ENCODE peak calls at places on chromosome 6, in four cellular contexts. F is endodermal cell, N is BE2C, R is sigmoid colon. U is an unnamed sample.

GRCh38 chr6:26020291-26020982 is 57.8 kb downstream of the TRIM38 start:
- DNase-seq in N (peak; percentile 77), F (peak; percentile 87), R (peak; percentile 94), U (peak; percentile 85)

GRCh38 chr6:116101298-116101718 is 655 bp downstream of the NT5DC1 start:
- DNase-seq in F (no peak), R (no peak), N (no peak), U (no peak)

GRCh38 chr6:24861934-24862333 is 63.2 kb upstream of the ARMH2 start:
- DNase-seq in N (no peak), R (no peak), F (no peak), U (no peak)

GRCh38 chr6:47031656-47032055 is 10.5 kb downstream of the ADGRF1 start:
- DNase-seq in F (no peak), R (no peak), N (no peak), U (no peak)

GRCh38 chr6:135226537-135226936 is 45.4 kb downstream of the MYB start:
- DNase-seq in R (no peak), F (no peak), N (no peak), U (no peak)

GRCh38 chr6:76026101-76026500 is 46.4 kb downstream of the IMPG1 start:
- DNase-seq in F (peak; percentile 63), R (no peak), N (no peak), U (no peak)

GRCh38 chr6:84762941-84763396 is 1.4 kb downstream of the TBX18 start:
- DNase-seq in N (peak; percentile 22), F (peak; percentile 82), R (no peak), U (peak; percentile 58)

GRCh38 chr6:12957321-12958051 is 240.9 kb downstream of the PHACTR1 start:
- DNase-seq in R (peak; percentile 73), N (no peak), F (peak; percentile 81), U (peak; percentile 25)

GRCh38 chr6:80280258-80281010 is 174.0 kb downstream of the BCKDHB start:
- DNase-seq in N (no peak), F (no peak), R (no peak), U (no peak)

GRCh38 chr6:170172406-170172805 is 118.5 kb downstream of the DLL1 start:
- DNase-seq in F (no peak), N (no peak), R (no peak), U (no peak)

GRCh38 chr6:42210551-42210950 is 7.1 kb downstream of the MRPS10 start:
- DNase-seq in R (no peak), N (no peak), F (no peak), U (no peak)
- H3K36me3 ChIP-seq in R (peaks cover 42% of the 10 kb centered on the region), N (peaks cover 68% of the 10 kb centered on the region), F (peaks cover 68% of the 10 kb centered on the region), U (peaks cover 18% of the 10 kb centered on the region)

GRCh38 chr6:32794510-32794909 is 22.3 kb downstream of the HLA-DOB start:
- DNase-seq in N (no peak), R (no peak), F (no peak), U (no peak)
- H3K27me3 ChIP-seq in N (peaks cover 72% of the 10 kb centered on the region), R (peaks cover 44% of the 10 kb centered on the region), F (peaks cover 17% of the 10 kb centered on the region), U (no peaks in the 10 kb centered on the region)

GRCh38 chr6:152261179-152261578 is 376.0 kb downstream of the SYNE1 start:
- DNase-seq in R (no peak), F (no peak), N (no peak), U (no peak)
- H3K36me3 ChIP-seq in R (peaks cover 39% of the 10 kb centered on the region), F (peaks cover 15% of the 10 kb centered on the region), N (no peaks in the 10 kb centered on the region), U (no peaks in the 10 kb centered on the region)

GRCh38 chr6:137192821-137193220 is 19.4 kb upstream of the IL22RA2 start:
- DNase-seq in R (no peak), F (no peak), N (no peak), U (no peak)

GRCh38 chr6:137200288-137200687 is 18.9 kb downstream of the IFNGR1 start:
- DNase-seq in R (no peak), F (no peak), N (no peak), U (no peak)

GRCh38 chr6:137193256-137194070 is 20.0 kb upstream of the IL22RA2 start:
- DNase-seq in N (no peak), R (no peak), F (no peak), U (no peak)

GRCh38 chr6:137202078-137202477 is 17.1 kb downstream of the IFNGR1 start:
- DNase-seq in F (no peak), R (no peak), N (peak; percentile 52), U (no peak)

GRCh38 chr6:137197684-137198645 is 21.2 kb downstream of the IFNGR1 start:
- DNase-seq in N (no peak), F (no peak), R (no peak), U (no peak)
- H3K27me3 ChIP-seq in N (no peaks in the 10 kb centered on the region), F (no peaks in the 10 kb centered on the region), R (no peaks in the 10 kb centered on the region), U (no peaks in the 10 kb centered on the region)

GRCh38 chr6:109255946-109256628 is 126.2 kb downstream of the CD164 start:
- DNase-seq in R (no peak), F (no peak), N (no peak), U (no peak)

GRCh38 chr6:109260126-109260525 is 122.1 kb downstream of the CD164 start:
- DNase-seq in R (no peak), N (no peak), F (no peak), U (no peak)

GRCh38 chr6:109257494-109257893 is 124.8 kb downstream of the CD164 start:
- DNase-seq in N (no peak), R (no peak), F (no peak), U (no peak)

GRCh38 chr6:109260701-109261100 is 121.6 kb downstream of the CD164 start:
- DNase-seq in N (no peak), R (no peak), F (no peak), U (no peak)

GRCh38 chr6:109258129-109258528 is 124.1 kb downstream of the CD164 start:
- DNase-seq in F (no peak), N (no peak), R (no peak), U (no peak)
- H3K36me3 ChIP-seq in F (no peaks in the 10 kb centered on the region), N (no peaks in the 10 kb centered on the region), R (no peaks in the 10 kb centered on the region), U (no peaks in the 10 kb centered on the region)

DNA sequence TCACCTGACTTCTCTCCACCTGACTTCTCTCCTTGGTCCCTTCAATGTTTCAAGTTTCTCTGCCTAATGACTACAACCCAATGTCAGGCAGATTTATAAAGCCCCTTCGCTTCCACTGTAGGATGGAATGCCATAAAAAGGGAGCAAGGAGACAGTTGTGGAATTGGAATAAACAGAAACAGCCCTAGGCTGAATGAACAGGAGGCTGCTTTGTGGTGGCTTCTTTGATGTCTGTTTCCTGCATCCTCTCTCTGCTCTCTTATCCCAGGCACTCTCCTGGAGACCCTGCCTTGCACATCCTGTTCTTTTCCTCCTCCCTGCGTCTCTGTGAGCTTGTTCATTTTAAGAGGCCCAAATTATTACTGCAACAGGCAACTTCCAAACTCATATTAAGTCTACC is 16.9 kb downstream of the MUCL3 start:
- DNase-seq in N (no peak), F (no peak), R (no peak), U (no peak)
- H3K27me3 ChIP-seq in N (peaks cover 78% of the 10 kb centered on the region), F (peaks cover 31% of the 10 kb centered on the region), R (peaks cover 58% of the 10 kb centered on the region), U (peaks cover 12% of the 10 kb centered on the region)

GRCh38 chr6:44169886-44170570 is 11.4 kb downstream of the CAPN11 start:
- DNase-seq in F (peak; percentile 44), R (no peak), N (no peak), U (no peak)
- H3K36me3 ChIP-seq in F (no peaks in the 10 kb centered on the region), R (no peaks in the 10 kb centered on the region), N (no peaks in the 10 kb centered on the region), U (no peaks in the 10 kb centered on the region)

DNA sequence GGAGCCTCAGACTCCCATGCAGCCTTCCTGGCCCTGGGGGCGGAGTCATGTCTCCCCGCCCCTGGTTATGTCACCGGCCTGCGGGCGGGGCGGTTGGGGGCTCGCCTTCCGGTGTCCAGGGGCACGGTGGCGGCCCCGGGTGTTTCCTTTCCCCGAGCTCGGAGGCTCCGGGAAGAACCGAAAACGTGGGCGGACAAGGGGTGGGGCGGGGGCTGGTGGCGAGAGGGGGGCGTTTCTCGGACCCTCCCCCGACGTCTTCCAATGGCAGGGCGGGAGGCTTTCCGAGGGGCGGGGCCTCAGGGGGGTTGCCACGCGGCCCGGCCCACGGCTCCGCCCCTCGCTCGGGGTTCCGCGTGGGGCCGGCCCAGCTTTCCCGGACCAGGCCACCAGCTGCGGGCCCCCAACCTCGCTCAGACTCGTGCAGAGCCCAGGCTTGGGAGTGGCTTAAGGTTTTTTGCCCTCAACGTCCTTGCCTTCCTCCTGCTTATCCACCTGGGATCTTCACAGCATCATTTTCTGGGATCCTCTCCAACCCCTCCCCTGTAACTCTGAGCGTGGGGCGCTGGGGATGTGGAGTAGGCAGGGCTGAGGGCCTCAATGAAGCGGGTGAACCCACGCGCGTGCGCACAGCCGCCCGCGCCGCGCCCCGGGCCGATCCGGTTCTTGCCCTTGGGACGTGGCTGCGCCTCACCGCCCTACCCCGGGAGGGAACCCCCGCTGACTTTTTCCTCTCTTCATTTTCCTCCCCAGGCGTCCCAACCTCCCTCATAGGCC is 2.1 kb upstream of the NRN1 start:
- DNase-seq in F (peak; percentile 93), R (peak; percentile 79), N (peak; percentile 92), U (peak; percentile 94)
- H3K27me3 ChIP-seq in F (peaks cover 91% of the 10 kb centered on the region), R (peaks cover 89% of the 10 kb centered on the region), N (peaks cover 64% of the 10 kb centered on the region), U (peaks cover 66% of the 10 kb centered on the region)

GRCh38 chr6:35642471-35643161 is 46.1 kb downstream of the FKBP5 start:
- DNase-seq in F (no peak), N (no peak), R (no peak), U (no peak)
- H3K36me3 ChIP-seq in F (no peaks in the 10 kb centered on the region), N (peaks cover 32% of the 10 kb centered on the region), R (peaks cover 23% of the 10 kb centered on the region), U (peaks cover 3% of the 10 kb centered on the region)

DNA sequence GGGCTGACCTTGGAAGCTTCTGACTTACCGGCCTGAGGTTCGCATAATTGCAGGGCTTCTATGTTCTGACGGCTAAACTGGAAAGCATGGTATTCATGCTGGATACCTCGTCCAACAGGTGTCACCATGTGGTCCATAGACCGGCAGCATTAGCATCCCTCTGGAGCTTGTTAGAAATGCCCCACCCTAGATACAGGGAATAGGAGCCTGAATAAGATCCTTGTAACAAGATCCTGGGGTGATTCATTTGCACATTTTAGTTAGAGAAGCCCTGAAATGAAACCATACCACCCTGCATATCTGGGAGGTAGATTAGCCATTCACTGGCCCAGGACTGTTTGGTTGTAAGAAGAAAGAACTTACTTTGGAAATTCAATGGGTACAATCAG is 77.7 kb downstream of the TMEM170B start:
- DNase-seq in N (no peak), F (no peak), R (no peak), U (no peak)
- H3K27me3 ChIP-seq in N (no peaks in the 10 kb centered on the region), F (no peaks in the 10 kb centered on the region), R (no peaks in the 10 kb centered on the region), U (no peaks in the 10 kb centered on the region)

U was measured in H7.